ENCODE peak calls at places on chromosome 4, in nine cellular contexts. T is upper lobe of right lung, U is endodermal cell, C is suprapubic skin, G is GM20000, E is ovary, A is NB4, B is spleen, W is left ventricle myocardium inferior. L is an unnamed sample.

GRCh38 chr4:132001542-132001941 is 1147.6 kb upstream of the PCDH10 start:
- DNase-seq in T (no peak), E (no peak), A (no peak), C (no peak), U (no peak), B (no peak), W (no peak), G (no peak), L (no peak)

GRCh38 chr4:96786306-96786705 is 946.4 kb downstream of the PDHA2 start:
- DNase-seq in G (no peak), W (no peak), E (no peak), U (no peak), C (no peak), T (no peak), B (no peak), A (no peak), L (no peak)

GRCh38 chr4:997375-998071 is 4.3 kb upstream of the SLC26A1 start:
- DNase-seq in G (no peak), W (no peak), U (no peak), C (no peak), E (no peak), B (no peak), T (no peak), A (no peak), L (no peak)

GRCh38 chr4:173505924-173506779 is 23.9 kb downstream of the HAND2 start:
- DNase-seq in B (no peak), E (peak), W (peak), G (peak), U (peak), C (no peak), T (no peak), A (peak), L (peak)

GRCh38 chr4:24089831-24090531 is 200.1 kb upstream of the PPARGC1A start:
- DNase-seq in T (no peak), G (no peak), C (no peak), E (no peak), W (no peak), B (no peak), A (no peak), U (no peak), L (no peak)

GRCh38 chr4:140326395-140326993 is 47.0 kb upstream of the SCOC start:
- DNase-seq in W (no peak), B (no peak), U (peak), A (peak), E (peak), T (no peak), C (no peak), G (no peak), L (peak)

GRCh38 chr4:168908093-168908492 is 102.0 kb downstream of the CBR4 start:
- DNase-seq in B (no peak), W (no peak), U (no peak), T (no peak), E (no peak), C (no peak), G (no peak), A (no peak), L (no peak)

GRCh38 chr4:147481577-147482109 is 746 bp downstream of the EDNRA start:
- DNase-seq in B (no peak), T (peak), G (peak), E (peak), A (no peak), W (no peak), U (peak), C (no peak), L (no peak)

GRCh38 chr4:45293335-45293734 is 567.0 kb upstream of the GNPDA2 start:
- DNase-seq in U (no peak), E (no peak), C (no peak), G (no peak), A (no peak), T (no peak), B (no peak), W (no peak), L (no peak)

GRCh38 chr4:6953751-6954380 is 44.2 kb downstream of the TBC1D14 start:
- DNase-seq in U (peak), E (peak), G (no peak), B (peak), A (no peak), W (peak), T (peak), C (peak), L (peak)

GRCh38 chr4:89054627-89055026 is 2.4 kb downstream of the FAM13A start:
- DNase-seq in E (no peak), W (no peak), U (no peak), C (no peak), G (no peak), A (no peak), T (no peak), B (no peak), L (no peak)

GRCh38 chr4:146121757-146122156 is 53.8 kb upstream of the LSM6 start:
- DNase-seq in A (no peak), C (no peak), U (no peak), G (no peak), B (no peak), W (no peak), E (no peak), T (no peak), L (no peak)

GRCh38 chr4:147139455-147140198 is 194.0 kb upstream of the TTC29 start:
- DNase-seq in W (no peak), A (no peak), B (no peak), U (no peak), C (no peak), G (no peak), T (no peak), E (no peak), L (no peak)

GRCh38 chr4:99179626-99180025 is 35.5 kb upstream of the ADH4 start:
- DNase-seq in C (no peak), U (no peak), B (no peak), T (no peak), A (no peak), E (no peak), W (no peak), G (no peak), L (no peak)

GRCh38 chr4:67549123-67549522 is 3.8 kb upstream of the CENPC start:
- DNase-seq in W (no peak), E (no peak), T (no peak), A (peak), C (no peak), G (peak), B (no peak), U (no peak), L (no peak)
- TF ChIP-seq CTCF in W (peak), E (peak), T (peak), A (no peak), C (no peak), G (peak), B (no peak), U (peak), L (no peak)

DNA sequence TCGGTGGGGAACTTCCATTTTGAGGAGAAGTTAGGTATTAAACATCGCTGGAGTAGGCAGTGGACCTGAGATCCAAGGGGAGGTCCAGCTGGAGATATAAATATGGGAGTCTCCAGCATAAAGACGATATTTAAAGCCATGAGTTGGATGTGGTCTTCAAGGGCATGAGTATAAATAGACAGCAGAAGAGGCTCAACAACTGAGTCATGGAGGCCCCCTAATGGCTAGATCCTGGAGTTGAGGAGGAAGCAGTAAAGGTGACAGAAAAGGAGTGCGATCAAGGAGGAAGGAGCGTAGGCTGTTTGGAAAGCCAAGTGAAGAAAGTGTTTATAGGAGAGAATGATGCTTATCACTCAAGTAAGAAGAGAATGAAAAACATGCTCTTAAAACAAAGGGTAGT is 18.1 kb upstream of the APBB2 start:
- DNase-seq in A (peak), T (no peak), E (no peak), W (no peak), U (no peak), C (no peak), B (no peak), G (no peak), L (no peak)
- TF ChIP-seq CTCF in A (peak), T (no peak), E (no peak), W (peak), U (peak), C (no peak), B (no peak), G (no peak), L (no peak)

DNA sequence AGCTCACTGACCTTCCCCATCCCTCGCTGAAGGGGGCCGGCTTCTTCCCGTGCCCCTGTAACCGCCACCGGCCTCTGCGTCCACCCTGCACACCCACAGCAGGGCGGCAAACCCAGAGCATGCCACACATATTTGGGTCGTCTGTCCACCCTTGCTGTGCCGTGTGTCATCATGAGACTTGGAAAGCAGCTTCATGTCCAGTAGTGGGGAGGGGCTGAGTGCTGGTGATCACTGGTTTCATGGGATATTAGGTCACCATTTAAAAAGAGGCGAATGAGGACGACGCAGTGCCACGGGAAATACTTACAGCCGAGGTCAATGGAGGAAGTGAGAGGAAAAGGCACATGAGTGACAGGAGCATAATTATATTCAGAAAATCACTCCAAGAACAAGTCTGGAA is 74.8 kb downstream of the HTRA3 start:
- DNase-seq in B (no peak), E (no peak), A (no peak), C (peak), U (peak), G (no peak), W (no peak), T (no peak), L (no peak)
- TF ChIP-seq CTCF in B (no peak), E (no peak), A (no peak), C (no peak), U (no peak), G (no peak), W (no peak), T (no peak), L (no peak)

DNA sequence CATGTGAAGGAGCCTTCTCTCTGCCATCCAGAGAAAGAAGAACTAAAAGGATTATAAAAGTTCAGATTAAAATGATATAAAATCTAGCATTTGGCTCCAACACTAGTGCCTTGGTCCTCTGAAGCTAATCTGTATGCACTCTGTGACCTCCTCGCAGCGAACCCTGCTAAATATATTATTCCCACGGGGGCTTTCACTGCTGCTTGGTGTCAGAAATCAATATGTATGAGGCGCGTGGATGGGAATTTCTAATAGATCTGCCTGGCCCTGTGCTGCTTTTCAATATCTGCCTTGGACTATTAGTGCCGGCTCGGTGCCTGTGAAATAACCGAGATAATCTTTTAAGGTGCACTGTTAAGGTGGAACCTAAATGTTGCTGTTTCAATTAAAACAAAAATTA is 69.7 kb downstream of the CXXC4 start:
- DNase-seq in G (no peak), E (no peak), A (no peak), U (no peak), W (no peak), B (no peak), T (no peak), C (no peak), L (no peak)
- TF ChIP-seq CTCF in G (no peak), E (no peak), A (no peak), U (no peak), W (no peak), B (no peak), T (no peak), C (no peak), L (no peak)

GRCh38 chr4:27407616-27408015 is 547.0 kb downstream of the STIM2 start:
- DNase-seq in E (no peak), T (no peak), B (no peak), W (no peak), C (no peak), G (no peak), U (no peak), A (no peak), L (no peak)

GRCh38 chr4:27414867-27415266 is 554.2 kb downstream of the STIM2 start:
- DNase-seq in C (no peak), A (no peak), G (no peak), W (no peak), T (no peak), B (no peak), U (no peak), E (no peak), L (no peak)

GRCh38 chr4:27412617-27413016 is 552.0 kb downstream of the STIM2 start:
- DNase-seq in A (no peak), U (no peak), E (no peak), B (no peak), C (no peak), T (no peak), G (no peak), W (no peak), L (no peak)
- TF ChIP-seq CTCF in A (no peak), U (no peak), E (no peak), B (no peak), C (no peak), T (no peak), G (no peak), W (peak), L (no peak)

GRCh38 chr4:153468587-153468986 is 2.4 kb downstream of the TMEM131L start:
- DNase-seq in T (no peak), G (no peak), W (no peak), E (no peak), B (no peak), C (no peak), A (peak), U (no peak), L (no peak)

GRCh38 chr4:153466637-153467153 is 535 bp downstream of the TMEM131L start:
- DNase-seq in B (peak), E (peak), U (peak), C (no peak), A (no peak), G (peak), T (peak), W (no peak), L (no peak)

GRCh38 chr4:153467154-153467896 is 1.2 kb downstream of the TMEM131L start:
- DNase-seq in G (peak), T (peak), U (peak), W (peak), A (peak), E (peak), B (peak), C (no peak), L (peak)

GRCh38 chr4:153465922-153466636 is at the start of gene TMEM131L:
- DNase-seq in B (peak), T (peak), E (peak), A (peak), U (peak), G (peak), C (no peak), W (peak), L (peak)

DNA sequence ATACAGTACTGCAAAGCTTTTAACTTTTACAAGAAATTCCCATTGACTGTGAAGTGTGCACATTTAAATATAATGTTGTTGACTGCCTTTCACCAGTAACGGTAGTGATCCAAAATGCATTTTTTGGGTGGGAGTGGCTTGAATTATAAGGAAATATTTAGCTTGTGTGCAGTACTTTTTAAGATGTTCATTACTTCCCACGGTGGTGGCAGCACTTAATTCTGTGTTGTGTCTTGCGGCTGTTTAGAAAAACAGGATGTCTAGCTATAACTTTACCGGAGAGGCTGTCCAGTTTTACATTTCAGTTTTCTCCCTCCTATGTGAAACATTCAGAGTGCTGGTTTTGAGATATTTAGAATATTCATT is 1.7 kb downstream of the TMEM131L start:
- DNase-seq in T (no peak), B (no peak), C (no peak), U (no peak), G (no peak), A (peak), W (no peak), E (no peak), L (no peak)
- TF ChIP-seq CTCF in T (no peak), B (no peak), C (no peak), U (no peak), G (no peak), A (no peak), W (no peak), E (no peak), L (no peak)

GRCh38 chr4:184406915-184407314 is 67.4 kb downstream of the IRF2 start:
- DNase-seq in W (no peak), T (no peak), A (no peak), E (no peak), U (no peak), C (no peak), G (no peak), B (no peak), L (no peak)
- TF ChIP-seq CTCF in W (no peak), T (no peak), A (no peak), E (no peak), U (no peak), C (no peak), G (no peak), B (no peak), L (no peak)

L was measured in Calu3.